ENCODE peak calls at places on chromosomes 16 and 17, in four cellular contexts. One of them, this sample, is unnamed.
A peak's percentile ranks its signal among the peaks of the same experiment; 100 is the strongest.

GRCh38 chr16:57609541-57610401 is 18.7 kb upstream of the ADGRG1 start:
- DNase-seq in GM12878: peak; percentile 83
- DNase-seq in HepG2: no peak
- DNase-seq in K562: no peak
- DNase-seq in this sample: no peak

GRCh38 chr16:13902677-13903076 is 17.3 kb upstream of the ERCC4 start:
- DNase-seq in K562: no peak
- DNase-seq in HepG2: no peak
- DNase-seq in GM12878: no peak
- DNase-seq in this sample: no peak

GRCh38 chr16:59543641-59544040 is 809.5 kb upstream of the GOT2 start:
- DNase-seq in HepG2: no peak
- DNase-seq in GM12878: no peak
- DNase-seq in K562: no peak
- DNase-seq in this sample: no peak

GRCh38 chr17:57294629-57295501 is 38.5 kb downstream of the MSI2 start:
- DNase-seq in GM12878: no peak
- DNase-seq in HepG2: peak; percentile 21
- DNase-seq in K562: peak; percentile 57
- DNase-seq in this sample: peak; percentile 28

GRCh38 chr17:16250635-16251034 is 33.6 kb downstream of the PIGL start:
- DNase-seq in GM12878: no peak
- DNase-seq in HepG2: peak; percentile 70
- DNase-seq in K562: no peak
- DNase-seq in this sample: no peak

GRCh38 chr17:16380640-16381495 is at the start of gene UBB:
- DNase-seq in HepG2: peak; percentile 94
- DNase-seq in K562: peak; percentile 91
- DNase-seq in GM12878: peak; percentile 89
- DNase-seq in this sample: peak; percentile 100

GRCh38 chr17:48037036-48037881 is at the start of gene COPZ2:
- DNase-seq in K562: no peak
- DNase-seq in HepG2: peak; percentile 50
- DNase-seq in GM12878: no peak
- DNase-seq in this sample: peak; percentile 71

GRCh38 chr16:85231959-85232358 is 119.7 kb upstream of the CIBAR2 start:
- DNase-seq in K562: no peak
- DNase-seq in GM12878: no peak
- DNase-seq in HepG2: no peak
- DNase-seq in this sample: no peak

GRCh38 chr16:8905795-8906591 is 23.8 kb downstream of the LITAFD start:
- DNase-seq in HepG2: peak; percentile 32
- DNase-seq in K562: no peak
- DNase-seq in GM12878: no peak
- DNase-seq in this sample: no peak

GRCh38 chr16:48223490-48223889 is 20.6 kb upstream of the LONP2 start:
- DNase-seq in K562: peak; percentile 54
- DNase-seq in HepG2: no peak
- DNase-seq in GM12878: no peak
- DNase-seq in this sample: no peak

GRCh38 chr16:2250652-2251280 is 621 bp downstream of the ECI1 start:
- DNase-seq in HepG2: no peak
- DNase-seq in K562: no peak
- DNase-seq in GM12878: no peak
- DNase-seq in this sample: no peak

GRCh38 chr17:19391432-19391831 is 4.4 kb upstream of the MFAP4 start:
- DNase-seq in HepG2: no peak
- DNase-seq in GM12878: no peak
- DNase-seq in K562: no peak
- DNase-seq in this sample: no peak

GRCh38 chr16:35516551-35516950 is 2057.1 kb downstream of the TP53TG3F start:
- DNase-seq in HepG2: no peak
- DNase-seq in GM12878: no peak
- DNase-seq in K562: no peak
- DNase-seq in this sample: no peak

GRCh38 chr16:154223-155030 is 2.0 kb downstream of the HBZ start:
- DNase-seq in HepG2: no peak
- DNase-seq in K562: peak; percentile 68
- DNase-seq in GM12878: no peak
- DNase-seq in this sample: no peak

GRCh38 chr17:43918026-43918389 is 10.7 kb upstream of the MPP2 start:
- DNase-seq in K562: no peak
- DNase-seq in HepG2: no peak
- DNase-seq in GM12878: no peak
- DNase-seq in this sample: no peak

GRCh38 chr17:44221072-44221861 is 1.8 kb upstream of the UBTF start:
- DNase-seq in GM12878: no peak
- DNase-seq in K562: peak; percentile 81
- DNase-seq in HepG2: peak; percentile 78
- DNase-seq in this sample: peak; percentile 85

GRCh38 chr16:89035013-89035697 is 58.1 kb upstream of the CBFA2T3 start:
- DNase-seq in K562: peak; percentile 55
- DNase-seq in HepG2: no peak
- DNase-seq in GM12878: no peak
- DNase-seq in this sample: no peak

GRCh38 chr17:63552211-63552610 is 1.9 kb downstream of the DCAF7 start:
- DNase-seq in GM12878: no peak
- DNase-seq in HepG2: no peak
- DNase-seq in K562: no peak
- DNase-seq in this sample: no peak

GRCh38 chr17:78133971-78134898 is 3.7 kb downstream of the TMC8 start:
- DNase-seq in GM12878: no peak
- DNase-seq in HepG2: peak; percentile 83
- DNase-seq in K562: peak; percentile 73
- DNase-seq in this sample: peak; percentile 80

GRCh38 chr16:17227278-17227677 is 243.5 kb downstream of the XYLT1 start:
- DNase-seq in K562: no peak
- DNase-seq in GM12878: no peak
- DNase-seq in HepG2: no peak
- DNase-seq in this sample: no peak

GRCh38 chr17:588519-588918 is 126.1 kb downstream of the VPS53 start:
- DNase-seq in GM12878: no peak
- DNase-seq in HepG2: no peak
- DNase-seq in K562: no peak
- DNase-seq in this sample: no peak

GRCh38 chr17:65742433-65743312 is 181.2 kb upstream of the AXIN2 start:
- DNase-seq in GM12878: no peak
- DNase-seq in K562: no peak
- DNase-seq in HepG2: peak; percentile 62
- DNase-seq in this sample: peak; percentile 40

GRCh38 chr17:39782980-39783379 is 45.2 kb downstream of the GRB7 start:
- DNase-seq in HepG2: no peak
- DNase-seq in K562: no peak
- DNase-seq in GM12878: no peak
- DNase-seq in this sample: no peak

GRCh38 chr16:25073849-25074248 is 37.7 kb upstream of the LCMT1 start:
- DNase-seq in HepG2: no peak
- DNase-seq in K562: no peak
- DNase-seq in GM12878: no peak
- DNase-seq in this sample: no peak

GRCh38 chr17:33225509-33225908 is 67.6 kb downstream of the ASIC2 start:
- DNase-seq in HepG2: no peak
- DNase-seq in K562: no peak
- DNase-seq in GM12878: no peak
- DNase-seq in this sample: no peak

GRCh38 chr16:70442344-70442743 is 3.4 kb upstream of the ST3GAL2 start:
- DNase-seq in HepG2: no peak
- DNase-seq in GM12878: no peak
- DNase-seq in K562: no peak
- DNase-seq in this sample: no peak

GRCh38 chr17:13921841-13922776 is 147.2 kb upstream of the COX10 start:
- DNase-seq in K562: no peak
- DNase-seq in HepG2: no peak
- DNase-seq in GM12878: no peak
- DNase-seq in this sample: no peak

GRCh38 chr17:32519769-32520701 is 33.2 kb downstream of the CDK5R1 start:
- DNase-seq in HepG2: peak; percentile 25
- DNase-seq in K562: no peak
- DNase-seq in GM12878: peak; percentile 52
- DNase-seq in this sample: no peak

GRCh38 chr16:7330709-7331108 is 1.9 kb upstream of the RBFOX1 start:
- DNase-seq in K562: no peak
- DNase-seq in GM12878: no peak
- DNase-seq in HepG2: no peak
- DNase-seq in this sample: no peak

GRCh38 chr17:34613064-34614019 is 34.0 kb downstream of the TMEM132E start:
- DNase-seq in HepG2: no peak
- DNase-seq in GM12878: no peak
- DNase-seq in K562: peak; percentile 45
- DNase-seq in this sample: no peak

GRCh38 chr17:49656247-49656646 is 21.6 kb downstream of the SPOP start:
- DNase-seq in K562: no peak
- DNase-seq in GM12878: no peak
- DNase-seq in HepG2: no peak
- DNase-seq in this sample: no peak

GRCh38 chr17:82049106-82049505 is 2.5 kb downstream of the RFNG start:
- DNase-seq in HepG2: no peak
- DNase-seq in K562: no peak
- DNase-seq in GM12878: no peak
- DNase-seq in this sample: no peak

GRCh38 chr17:48546924-48547838 is 2.3 kb upstream of the HOXB2 start:
- DNase-seq in GM12878: no peak
- DNase-seq in K562: peak; percentile 91
- DNase-seq in HepG2: no peak
- DNase-seq in this sample: no peak

GRCh38 chr16:87669672-87670071 is 67.4 kb downstream of the JPH3 start:
- DNase-seq in HepG2: no peak
- DNase-seq in GM12878: no peak
- DNase-seq in K562: no peak
- DNase-seq in this sample: no peak

GRCh38 chr17:81693491-81694360 is 9.4 kb upstream of the MRPL12 start:
- DNase-seq in HepG2: no peak
- DNase-seq in GM12878: no peak
- DNase-seq in K562: no peak
- DNase-seq in this sample: no peak

GRCh38 chr17:47276868-47277267 is 23.2 kb downstream of the ITGB3 start:
- DNase-seq in K562: no peak
- DNase-seq in GM12878: no peak
- DNase-seq in HepG2: peak; percentile 56
- DNase-seq in this sample: peak; percentile 33

GRCh38 chr16:83925957-83926725 is 26.9 kb upstream of the OSGIN1 start:
- DNase-seq in GM12878: no peak
- DNase-seq in HepG2: no peak
- DNase-seq in K562: no peak
- DNase-seq in this sample: no peak

GRCh38 chr16:83924686-83925085 is 25.8 kb downstream of the MLYCD start:
- DNase-seq in K562: no peak
- DNase-seq in HepG2: no peak
- DNase-seq in GM12878: no peak
- DNase-seq in this sample: no peak

GRCh38 chr16:83928341-83929055 is 24.5 kb upstream of the OSGIN1 start:
- DNase-seq in K562: no peak
- DNase-seq in GM12878: no peak
- DNase-seq in HepG2: peak; percentile 75
- DNase-seq in this sample: no peak

GRCh38 chr16:83925095-83925905 is 26.4 kb downstream of the MLYCD start:
- DNase-seq in K562: no peak
- DNase-seq in GM12878: no peak
- DNase-seq in HepG2: no peak
- DNase-seq in this sample: no peak

GRCh38 chr16:83926726-83927397 is 26.2 kb upstream of the OSGIN1 start:
- DNase-seq in K562: peak; percentile 86
- DNase-seq in GM12878: no peak
- DNase-seq in HepG2: peak; percentile 82
- DNase-seq in this sample: peak; percentile 81
- TF ChIP-seq BHLHE40 in K562: peak; percentile 39
- TF ChIP-seq BHLHE40 in GM12878: no peak
- TF ChIP-seq BHLHE40 in HepG2: peak; percentile 47
- TF ChIP-seq BHLHE40 in this sample: no peak

GRCh38 chr16:5349661-5350060 is 252.1 kb upstream of the EEF2KMT start:
- DNase-seq in GM12878: no peak
- DNase-seq in HepG2: no peak
- DNase-seq in K562: no peak
- DNase-seq in this sample: no peak
- TF ChIP-seq MYC in GM12878: no peak
- TF ChIP-seq MYC in HepG2: no peak
- TF ChIP-seq MYC in K562: no peak
- TF ChIP-seq MYC in this sample: no peak

GRCh38 chr17:17822189-17822978 is 14.4 kb downstream of the SREBF1 start:
- DNase-seq in HepG2: no peak
- DNase-seq in GM12878: no peak
- DNase-seq in K562: no peak
- DNase-seq in this sample: no peak
- TF ChIP-seq BHLHE40 in HepG2: no peak
- TF ChIP-seq BHLHE40 in GM12878: no peak
- TF ChIP-seq BHLHE40 in K562: no peak
- TF ChIP-seq BHLHE40 in this sample: no peak

GRCh38 chr17:59631221-59631720 is 11.6 kb downstream of the CLTC start:
- DNase-seq in HepG2: no peak
- DNase-seq in K562: no peak
- DNase-seq in GM12878: no peak
- DNase-seq in this sample: no peak

GRCh38 chr17:59632398-59632797 is 12.7 kb downstream of the CLTC start:
- DNase-seq in HepG2: no peak
- DNase-seq in GM12878: no peak
- DNase-seq in K562: no peak
- DNase-seq in this sample: no peak

GRCh38 chr17:59633658-59634359 is 14.1 kb downstream of the CLTC start:
- DNase-seq in HepG2: no peak
- DNase-seq in K562: no peak
- DNase-seq in GM12878: no peak
- DNase-seq in this sample: no peak

GRCh38 chr17:59638553-59638952 is 18.9 kb downstream of the CLTC start:
- DNase-seq in GM12878: no peak
- DNase-seq in HepG2: no peak
- DNase-seq in K562: no peak
- DNase-seq in this sample: no peak

DNA sequence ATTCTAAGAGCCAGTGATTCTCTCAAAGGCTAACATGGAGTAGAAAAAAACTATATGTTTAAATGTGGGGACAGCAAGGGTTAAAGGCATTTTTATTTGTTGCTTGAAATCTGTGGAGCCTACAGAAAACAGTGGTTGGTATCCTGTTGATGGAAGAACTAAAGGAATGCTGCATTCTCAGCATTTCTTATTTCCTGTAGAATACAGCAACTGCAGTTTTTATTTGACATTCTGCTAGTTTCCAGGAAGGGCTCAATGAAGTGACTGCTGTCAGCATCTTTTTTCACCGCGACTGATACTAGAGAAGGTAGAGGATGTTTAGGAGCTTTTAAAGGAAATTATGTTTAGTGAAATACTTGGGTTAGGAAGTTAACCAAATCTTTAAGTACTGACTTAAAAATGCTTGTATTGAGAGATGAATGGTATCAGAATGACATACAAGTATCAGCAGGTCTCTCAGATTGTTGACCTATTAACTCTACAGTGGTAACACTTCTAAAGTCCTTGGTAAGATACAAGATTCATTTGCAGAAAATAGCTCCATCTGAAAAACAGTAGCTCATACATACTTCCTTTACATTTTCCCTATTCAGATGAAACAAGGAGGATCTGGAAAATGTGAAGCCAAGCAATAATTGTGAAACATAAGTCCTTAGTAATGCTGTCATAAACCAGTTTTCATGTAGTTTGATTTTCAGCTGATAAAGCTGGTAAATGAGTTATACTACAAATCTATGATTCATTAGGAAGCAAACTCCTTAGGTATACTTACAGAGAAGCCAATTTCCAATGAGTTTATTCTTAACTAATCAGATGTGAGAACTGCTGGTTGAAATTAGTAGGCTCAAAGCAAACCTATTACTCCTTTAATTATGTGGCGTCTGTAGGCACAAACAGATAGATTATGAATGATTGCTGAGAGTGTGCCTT is 15.2 kb downstream of the CLTC start:
- DNase-seq in GM12878: no peak
- DNase-seq in K562: no peak
- DNase-seq in HepG2: no peak
- DNase-seq in this sample: no peak
- TF ChIP-seq MYC in GM12878: no peak
- TF ChIP-seq MYC in K562: no peak
- TF ChIP-seq MYC in HepG2: no peak
- TF ChIP-seq MYC in this sample: no peak

This sample was measured in A549.